ENCODE peak calls at places on chromosomes 1 and 21, in five cellular contexts. G is RWPE1; E is CD8-positive, alpha-beta T cell; O is progenitor cell of endocrine pancreas; Z is cardiac fibroblast. T is an unnamed sample.

GRCh38 chr1:209513226-209513625 is 70.3 kb upstream of the CAMK1G start:
- DNase-seq in G (peak), E (no peak), O (no peak), Z (peak), T (no peak)

GRCh38 chr1:63318255-63319068 is 3.9 kb upstream of the FOXD3 start:
- DNase-seq in G (no peak), E (no peak), O (no peak), Z (no peak), T (no peak)

GRCh38 chr1:76425843-76426145 is 351.2 kb downstream of the ST6GALNAC3 start:
- DNase-seq in G (peak), E (no peak), O (no peak), Z (peak), T (no peak)

GRCh38 chr1:202233824-202234223 is 40.2 kb downstream of the LGR6 start:
- DNase-seq in G (no peak), E (no peak), O (no peak), Z (no peak), T (no peak)

GRCh38 chr1:46996659-46997281 is 26.7 kb upstream of the CYP4X1 start:
- DNase-seq in G (no peak), E (no peak), O (no peak), Z (no peak), T (no peak)

GRCh38 chr1:100834779-100835645 is 59.6 kb downstream of the EXTL2 start:
- DNase-seq in G (peak), E (no peak), O (no peak), Z (peak), T (no peak)

GRCh38 chr1:112957133-112957812 is 1.3 kb upstream of the SLC16A1 start:
- DNase-seq in G (peak), E (peak), O (no peak), Z (peak), T (no peak)

GRCh38 chr1:167486090-167486824 is 32.1 kb downstream of the CD247 start:
- DNase-seq in G (no peak), E (no peak), O (no peak), Z (no peak), T (no peak)

GRCh38 chr1:178490136-178490535 is 6.6 kb downstream of the CLEC20A start:
- DNase-seq in G (no peak), E (no peak), O (no peak), Z (no peak), T (no peak)

GRCh38 chr1:109632671-109633346 is 13.2 kb downstream of the AMPD2 start:
- DNase-seq in G (no peak), E (no peak), O (no peak), Z (no peak), T (no peak)

GRCh38 chr1:212667223-212668139 is 32.2 kb downstream of the BATF3 start:
- DNase-seq in G (peak), E (no peak), O (no peak), Z (peak), T (no peak)

GRCh38 chr1:207824691-207825090 is 72.8 kb downstream of the CD46 start:
- DNase-seq in G (no peak), E (no peak), O (no peak), Z (peak), T (no peak)

GRCh38 chr1:13702425-13703127 is 2.6 kb downstream of the PRDM2 start:
- DNase-seq in G (no peak), E (peak), O (no peak), Z (no peak), T (no peak)

GRCh38 chr1:2290171-2290578 is 62.1 kb downstream of the SKI start:
- DNase-seq in G (no peak), E (no peak), O (no peak), Z (no peak), T (no peak)

GRCh38 chr1:3717715-3718601 is 34.3 kb upstream of the CCDC27 start:
- DNase-seq in G (peak), E (no peak), O (peak), Z (no peak), T (peak)

GRCh38 chr1:227891223-227891954 is 56.3 kb downstream of the WNT9A start:
- DNase-seq in G (no peak), E (no peak), O (peak), Z (no peak), T (peak)

GRCh38 chr21:42310411-42311001 is 4.7 kb downstream of the TFF3 start:
- DNase-seq in G (no peak), E (no peak), O (no peak), Z (no peak), T (no peak)

GRCh38 chr1:52899445-52899894 is 22.1 kb downstream of the ECHDC2 start:
- DNase-seq in G (no peak), E (no peak), O (no peak), Z (no peak), T (no peak)

GRCh38 chr21:31136891-31137290 is 98.6 kb upstream of the KRTAP19-8 start:
- DNase-seq in G (no peak), E (no peak), O (no peak), Z (peak), T (no peak)

GRCh38 chr1:109931189-109931672 is 20.6 kb downstream of the CSF1 start:
- DNase-seq in G (no peak), E (no peak), O (peak), Z (peak), T (no peak)

GRCh38 chr1:219299420-219299819 is 125.7 kb downstream of the LYPLAL1 start:
- DNase-seq in G (no peak), E (no peak), O (no peak), Z (no peak), T (no peak)

GRCh38 chr1:204571631-204572030 is 55.4 kb downstream of the MDM4 start:
- DNase-seq in G (no peak), E (no peak), O (no peak), Z (no peak), T (no peak)

GRCh38 chr1:116919802-116920201 is 10.1 kb downstream of the PTGFRN start:
- DNase-seq in G (no peak), E (no peak), O (no peak), Z (no peak), T (no peak)

GRCh38 chr1:155562581-155563376 is at the start of gene ASH1L:
- DNase-seq in G (peak), E (peak), O (peak), Z (peak), T (peak)

GRCh38 chr1:99004270-99005141 is at the start of gene PLPPR5:
- DNase-seq in G (peak), E (no peak), O (peak), Z (peak), T (peak)

GRCh38 chr21:15687208-15687607 is 42.6 kb upstream of the USP25 start:
- DNase-seq in G (no peak), E (no peak), O (no peak), Z (peak), T (no peak)

GRCh38 chr1:184967045-184967444 is 7.3 kb downstream of the NIBAN1 start:
- DNase-seq in G (no peak), E (no peak), O (no peak), Z (no peak), T (no peak)

GRCh38 chr1:115401676-115402075 is 63.6 kb upstream of the NGF start:
- DNase-seq in G (no peak), E (no peak), O (no peak), Z (no peak), T (no peak)

GRCh38 chr1:151953409-151954094 is 40.1 kb downstream of the S100A10 start:
- DNase-seq in G (no peak), E (no peak), O (no peak), Z (no peak), T (no peak)

GRCh38 chr1:94522304-94522703 is 19.3 kb downstream of the F3 start:
- DNase-seq in G (no peak), E (no peak), O (no peak), Z (peak), T (no peak)

GRCh38 chr1:163408262-163408661 is 86.5 kb downstream of the NUF2 start:
- DNase-seq in G (no peak), E (no peak), O (no peak), Z (no peak), T (no peak)

GRCh38 chr1:182235952-182236650 is 155.5 kb downstream of the GLUL start:
- DNase-seq in G (peak), E (no peak), O (no peak), Z (no peak), T (no peak)

GRCh38 chr1:198848649-198849048 is 209.8 kb downstream of the PTPRC start:
- DNase-seq in G (no peak), E (no peak), O (no peak), Z (no peak), T (no peak)

GRCh38 chr1:198849108-198849507 is 210.3 kb downstream of the PTPRC start:
- DNase-seq in G (no peak), E (no peak), O (no peak), Z (no peak), T (no peak)

GRCh38 chr1:198848206-198848605 is 209.4 kb downstream of the PTPRC start:
- DNase-seq in G (no peak), E (no peak), O (no peak), Z (peak), T (no peak)

GRCh38 chr1:198845851-198846250 is 207.0 kb downstream of the PTPRC start:
- DNase-seq in G (no peak), E (no peak), O (no peak), Z (peak), T (no peak)

GRCh38 chr1:198846506-198847010 is 207.7 kb downstream of the PTPRC start:
- DNase-seq in G (no peak), E (no peak), O (no peak), Z (peak), T (no peak)
- TF ChIP-seq CTCF in G (no peak), E (no peak), O (no peak), Z (no peak), T (no peak)

DNA sequence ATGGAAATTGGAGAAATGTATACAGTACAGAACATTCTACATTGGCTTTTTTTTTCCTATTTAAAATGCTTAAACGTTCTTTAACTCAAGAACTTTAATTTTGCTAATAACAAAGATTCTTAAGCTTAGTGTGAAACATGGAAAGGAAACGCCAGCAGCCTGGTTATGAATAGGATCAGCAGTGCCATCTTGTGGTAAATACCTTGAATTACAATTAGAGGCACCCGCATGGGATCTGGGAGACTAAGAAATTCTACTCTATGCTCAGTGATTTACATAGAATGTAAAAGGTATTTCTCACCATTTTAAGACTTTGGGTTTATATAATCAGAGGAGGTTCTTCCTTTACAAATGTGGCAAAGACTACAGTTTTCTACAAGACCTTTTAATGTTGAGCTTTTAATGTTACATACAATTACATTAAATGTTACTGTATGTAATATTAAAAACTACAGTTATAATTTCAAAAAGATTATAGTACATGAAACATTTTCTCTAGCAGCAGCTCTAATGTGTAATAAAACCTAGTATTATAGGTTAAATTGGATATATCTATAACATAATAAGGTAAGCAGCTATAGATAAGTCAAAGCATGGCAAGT is 32.1 kb upstream of the APOBEC4 start:
- DNase-seq in G (peak), E (no peak), O (no peak), Z (peak), T (no peak)
- TF ChIP-seq CTCF in G (peak), E (peak), O (peak), Z (peak), T (peak)

GRCh38 chr1:22284236-22284635 is 141.3 kb upstream of the WNT4 start:
- DNase-seq in G (no peak), E (no peak), O (no peak), Z (no peak), T (no peak)

GRCh38 chr1:22287273-22287672 is 144.4 kb upstream of the WNT4 start:
- DNase-seq in G (no peak), E (no peak), O (no peak), Z (no peak), T (no peak)

GRCh38 chr1:22284906-22285544 is 142.1 kb upstream of the WNT4 start:
- DNase-seq in G (no peak), E (no peak), O (no peak), Z (no peak), T (no peak)

GRCh38 chr1:22286491-22286890 is 143.6 kb upstream of the WNT4 start:
- DNase-seq in G (no peak), E (no peak), O (no peak), Z (no peak), T (no peak)

GRCh38 chr1:22285545-22286396 is 142.9 kb upstream of the WNT4 start:
- DNase-seq in G (no peak), E (no peak), O (no peak), Z (no peak), T (no peak)
- TF ChIP-seq CTCF in G (no peak), E (no peak), O (no peak), Z (no peak), T (no peak)

GRCh38 chr1:11262171-11263049 is at the start of gene MTOR:
- DNase-seq in G (peak), E (peak), O (peak), Z (peak), T (peak)
- TF ChIP-seq CTCF in G (peak), E (no peak), O (no peak), Z (peak), T (no peak)

GRCh38 chr1:180503274-180503862 is 991 bp upstream of the ACBD6 start:
- DNase-seq in G (no peak), E (no peak), O (no peak), Z (peak), T (no peak)

GRCh38 chr1:180501865-180502360 is 464 bp downstream of the ACBD6 start:
- DNase-seq in G (peak), E (no peak), O (no peak), Z (no peak), T (no peak)

GRCh38 chr1:180504186-180504585 is 1.8 kb upstream of the ACBD6 start:
- DNase-seq in G (no peak), E (no peak), O (no peak), Z (no peak), T (no peak)

GRCh38 chr1:180500689-180501088 is 1.7 kb downstream of the ACBD6 start:
- DNase-seq in G (no peak), E (no peak), O (no peak), Z (no peak), T (no peak)

DNA sequence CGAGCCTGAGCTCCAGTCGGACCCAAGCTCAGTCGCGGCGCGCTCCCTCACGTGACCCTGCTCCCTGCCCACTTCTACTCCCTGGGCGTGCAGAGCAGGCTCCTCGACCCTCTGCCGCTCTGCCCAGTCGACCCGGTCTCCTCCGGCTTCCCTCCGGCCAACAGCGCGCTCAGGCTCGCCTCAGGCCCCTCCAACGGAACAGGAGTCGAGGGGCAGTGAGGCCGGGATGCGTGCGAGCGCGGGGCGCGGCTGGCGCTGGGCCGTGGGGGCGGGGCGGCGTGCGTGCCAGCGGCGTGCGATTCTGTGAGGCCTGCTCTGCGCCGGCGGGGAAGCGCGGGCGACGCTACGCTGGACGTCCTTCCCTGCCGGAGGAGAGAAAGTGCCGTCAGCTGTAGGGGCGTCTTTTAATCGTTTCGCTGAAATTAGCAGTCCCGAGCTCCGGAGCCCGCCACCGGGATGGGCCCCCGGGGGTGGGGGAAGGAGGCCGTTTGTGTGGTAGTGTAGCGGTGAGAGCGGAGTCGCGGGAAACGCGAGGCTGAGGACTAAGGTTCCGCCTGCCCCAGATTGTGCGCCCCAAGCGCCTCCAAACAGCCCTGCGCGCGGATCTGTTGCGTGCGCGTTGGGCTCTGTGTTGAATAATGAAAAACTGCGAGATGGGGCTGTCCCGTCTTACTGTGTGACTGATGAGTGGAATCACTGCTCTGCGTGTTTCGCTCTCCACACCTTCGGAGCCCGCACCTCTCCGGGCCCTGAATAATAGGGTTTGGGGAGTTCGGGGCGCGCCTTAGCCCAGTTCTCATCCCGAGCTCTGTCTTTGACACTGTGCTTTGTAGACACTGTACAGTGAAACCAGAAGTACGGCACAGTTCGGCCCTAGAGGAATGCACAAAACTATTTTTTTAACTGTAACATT is at the start of gene ACBD6:
- DNase-seq in G (peak), E (peak), O (peak), Z (peak), T (peak)
- TF ChIP-seq CTCF in G (no peak), E (no peak), O (peak), Z (peak), T (no peak)

DNA sequence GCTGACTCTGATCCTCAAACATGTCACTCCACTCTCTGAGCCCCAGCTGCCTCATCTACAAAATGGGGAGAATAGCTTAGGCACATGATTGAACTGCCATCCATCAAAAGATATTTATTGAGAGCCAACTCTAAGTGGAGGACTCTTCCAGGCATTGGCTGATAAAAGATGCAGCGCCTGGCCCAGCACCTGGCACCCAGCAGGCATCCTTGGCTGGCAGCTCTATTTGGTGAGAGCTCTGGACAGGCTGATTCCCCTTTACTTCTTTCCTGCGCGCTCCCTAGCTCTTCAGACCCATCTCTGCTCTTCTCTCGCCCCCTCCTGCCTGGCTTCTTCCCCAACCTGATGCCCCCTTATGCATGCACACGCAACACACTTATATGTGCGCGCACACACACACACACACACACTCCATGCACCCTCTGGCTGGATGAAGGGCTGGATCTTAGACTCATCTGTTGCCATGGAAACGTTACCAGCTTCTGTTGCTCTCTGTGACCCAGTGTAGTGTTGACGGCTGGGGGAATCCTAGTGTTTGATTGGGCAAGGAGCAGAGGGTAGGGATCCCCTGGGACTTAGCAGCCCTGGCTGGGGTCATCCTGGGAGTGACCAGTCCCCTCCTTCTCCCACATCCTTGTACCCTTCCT is 49.3 kb downstream of the VWA5B1 start:
- DNase-seq in G (no peak), E (no peak), O (no peak), Z (no peak), T (no peak)
- TF ChIP-seq CTCF in G (no peak), E (no peak), O (no peak), Z (no peak), T (no peak)

DNA sequence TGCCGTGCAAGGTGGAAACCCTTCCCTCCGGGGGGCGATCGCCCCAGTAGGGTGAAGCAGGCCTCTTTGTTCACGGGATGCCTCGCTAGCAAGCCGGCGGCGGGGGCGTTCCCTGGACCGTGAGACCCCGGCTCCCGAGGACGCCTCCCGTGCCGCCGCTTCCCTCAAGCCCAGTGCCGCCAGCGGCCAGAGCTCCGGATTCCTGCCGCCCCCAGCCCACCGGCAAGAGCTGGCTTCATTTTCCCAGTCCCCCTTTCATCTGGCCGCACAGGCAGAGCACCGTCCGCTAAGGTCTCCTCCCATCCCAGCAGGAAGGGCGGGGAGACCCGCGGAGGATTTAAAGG is 16.3 kb downstream of the IER5 start:
- DNase-seq in G (no peak), E (peak), O (peak), Z (no peak), T (peak)
- TF ChIP-seq CTCF in G (no peak), E (no peak), O (peak), Z (no peak), T (no peak)

GRCh38 chr1:226649780-226650179 is 89.3 kb downstream of the ITPKB start:
- DNase-seq in G (no peak), E (no peak), O (no peak), Z (peak), T (no peak)
- TF ChIP-seq CTCF in G (no peak), E (peak), O (no peak), Z (peak), T (no peak)